ENCODE peak calls at places on chromosome 1, in four cellular contexts. S, G, M and Y are unnamed samples.

GRCh38 chr1:33902486-33903209 is 38.8 kb downstream of the HMGB4 start:
- DNase-seq in S (no peak), G (no peak), M (no peak), Y (no peak)

GRCh38 chr1:100506221-100506620 is 31.7 kb upstream of the GPR88 start:
- DNase-seq in S (no peak), G (no peak), M (no peak), Y (no peak)

GRCh38 chr1:46407636-46408035 is 13.5 kb downstream of the FAAH start:
- DNase-seq in G (no peak), M (no peak), S (no peak), Y (no peak)

GRCh38 chr1:99558539-99558938 is 87.4 kb upstream of the PALMD start:
- DNase-seq in M (no peak), G (no peak), S (no peak), Y (no peak)

GRCh38 chr1:237814319-237814924 is 76.3 kb downstream of the ZP4 start:
- DNase-seq in G (no peak), S (no peak), M (no peak), Y (no peak)

GRCh38 chr1:1318131-1318652 is 6.3 kb downstream of the INTS11 start:
- DNase-seq in S (no peak), G (no peak), M (no peak), Y (no peak)

GRCh38 chr1:167064622-167065021 is 25.6 kb downstream of the GPA33 start:
- DNase-seq in S (no peak), G (no peak), M (no peak), Y (no peak)

GRCh38 chr1:212609701-212610574 is 1.4 kb downstream of the ATF3 start:
- DNase-seq in M (no peak), S (no peak), G (no peak), Y (no peak)

GRCh38 chr1:212428496-212428895 is 4.2 kb upstream of the NENF start:
- DNase-seq in S (no peak), M (no peak), G (no peak), Y (no peak)

GRCh38 chr1:87754036-87754603 is 425.4 kb downstream of the LMO4 start:
- DNase-seq in G (no peak), S (no peak), M (no peak), Y (no peak)

GRCh38 chr1:110975265-110975664 is 11.5 kb upstream of the LRIF1 start:
- DNase-seq in G (no peak), M (no peak), S (no peak), Y (no peak)

GRCh38 chr1:84698718-84699117 is 8.5 kb upstream of the SSX2IP start:
- DNase-seq in G (peak), S (no peak), M (no peak), Y (no peak)

GRCh38 chr1:161733526-161733925 is 12.2 kb downstream of the FCRLB start:
- DNase-seq in S (no peak), M (no peak), G (peak), Y (no peak)

GRCh38 chr1:229098361-229098760 is 172.6 kb upstream of the RAB4A start:
- DNase-seq in M (no peak), S (no peak), G (no peak), Y (no peak)

GRCh38 chr1:2566106-2567045 is 10.2 kb downstream of the TNFRSF14 start:
- DNase-seq in S (no peak), G (no peak), M (no peak), Y (no peak)

GRCh38 chr1:155813672-155814071 is 43.3 kb downstream of the GON4L start:
- DNase-seq in S (no peak), M (no peak), G (no peak), Y (no peak)